ENCODE peak calls at places on chromosomes 2 and 18, in four cellular contexts. N is GM12878, B is WTC11, L is K562. I is an unnamed sample.

GRCh38 chr2:158773121-158773520 is 22.0 kb upstream of the DAPL1 start:
- DNase-seq in N (no peak), B (no peak), L (no peak), I (no peak)

GRCh38 chr2:1975060-1975459 is 230.7 kb upstream of the PXDN start:
- DNase-seq in N (no peak), B (no peak), L (no peak), I (no peak)

GRCh38 chr2:188788621-188789020 is 185.6 kb upstream of the COL3A1 start:
- DNase-seq in N (no peak), B (no peak), L (no peak), I (no peak)

GRCh38 chr2:217914878-217915277 is 87.9 kb downstream of the TNS1 start:
- DNase-seq in N (no peak), B (no peak), L (no peak), I (no peak)

GRCh38 chr2:51165534-51166260 is 133.8 kb upstream of the NRXN1 start:
- DNase-seq in N (no peak), B (no peak), L (no peak), I (no peak)

GRCh38 chr2:140603401-140603800 is 1527.4 kb downstream of the LRP1B start:
- DNase-seq in N (no peak), B (no peak), L (no peak), I (no peak)

GRCh38 chr2:236711440-236711839 is 141.8 kb downstream of the ACKR3 start:
- DNase-seq in N (no peak), B (no peak), L (no peak), I (no peak)

GRCh38 chr2:173855686-173856085 is 109.5 kb downstream of the SP3 start:
- DNase-seq in N (no peak), B (no peak), L (no peak), I (no peak)

GRCh38 chr2:144084114-144084661 is 435.7 kb downstream of the ZEB2 start:
- DNase-seq in N (no peak), B (no peak), L (no peak), I (no peak)

GRCh38 chr2:53129851-53130250 is 637.8 kb upstream of the CHAC2 start:
- DNase-seq in N (no peak), B (no peak), L (no peak), I (no peak)

GRCh38 chr2:189799531-189799930 is 15.3 kb downstream of the PMS1 start:
- DNase-seq in N (no peak), B (no peak), L (no peak), I (no peak)

GRCh38 chr18:31977270-31977872 is 34.4 kb upstream of the TRAPPC8 start:
- DNase-seq in N (no peak), B (peak), L (peak), I (peak)

GRCh38 chr2:148599112-148599991 is 45.2 kb upstream of the EPC2 start:
- DNase-seq in N (no peak), B (no peak), L (no peak), I (no peak)

GRCh38 chr2:174138161-174138560 is 110.2 kb downstream of the OLA1 start:
- DNase-seq in N (no peak), B (no peak), L (peak), I (peak)

GRCh38 chr18:26911840-26912239 is 46.3 kb upstream of the AQP4 start:
- DNase-seq in N (no peak), B (no peak), L (no peak), I (no peak)

GRCh38 chr2:166278856-166279255 is 96.9 kb downstream of the SCN9A start:
- DNase-seq in N (no peak), B (no peak), L (no peak), I (no peak)

GRCh38 chr2:108184421-108184820 is 55.3 kb upstream of the SULT1C3 start:
- DNase-seq in N (no peak), B (no peak), L (peak), I (peak)

GRCh38 chr2:136238214-136238551 is 120.2 kb upstream of the CXCR4 start:
- DNase-seq in N (no peak), B (no peak), L (no peak), I (no peak)

GRCh38 chr18:41745166-41746049 is 209.6 kb upstream of the PIK3C3 start:
- DNase-seq in N (no peak), B (peak), L (peak), I (peak)

GRCh38 chr2:9309147-9309546 is 102.5 kb downstream of the ASAP2 start:
- DNase-seq in N (no peak), B (no peak), L (no peak), I (no peak)

GRCh38 chr2:150332378-150332777 is 155.1 kb downstream of the RND3 start:
- DNase-seq in N (no peak), B (no peak), L (no peak), I (no peak)

GRCh38 chr2:138531913-138532312 is 30.3 kb downstream of the SPOPL start:
- DNase-seq in N (no peak), B (no peak), L (no peak), I (no peak)

GRCh38 chr2:84708442-84708841 is 172.4 kb downstream of the TRABD2A start:
- DNase-seq in N (no peak), B (no peak), L (no peak), I (no peak)

GRCh38 chr2:30255466-30256408 is 24.4 kb downstream of the LBH start:
- DNase-seq in N (no peak), B (no peak), L (no peak), I (no peak)

GRCh38 chr2:195532628-195533271 is 124.3 kb upstream of the SLC39A10 start:
- DNase-seq in N (no peak), B (no peak), L (peak), I (no peak)

GRCh38 chr18:63532471-63532870 is 9.7 kb upstream of the SERPINB12 start:
- DNase-seq in N (no peak), B (no peak), L (no peak), I (no peak)

DNA sequence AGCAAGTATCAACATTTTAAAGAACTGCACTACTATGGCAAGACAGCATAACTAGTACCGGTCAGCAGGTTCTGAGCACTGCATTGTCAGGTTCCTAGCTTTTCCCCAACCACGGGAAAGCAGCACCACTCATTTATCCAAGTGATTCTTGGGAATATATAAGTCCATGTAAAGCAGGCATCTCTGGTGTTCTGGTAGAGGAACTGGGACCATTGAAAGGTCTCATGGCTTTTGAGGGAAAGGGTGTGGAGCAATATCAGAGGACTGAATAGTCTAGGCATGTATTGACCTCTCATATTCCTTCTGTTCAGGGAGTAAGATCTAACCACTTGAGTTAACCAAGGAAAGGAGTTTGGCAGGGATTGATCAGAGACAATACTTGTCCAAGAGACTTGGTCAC is 6.1 kb upstream of the ICA1L start:
- DNase-seq in N (no peak), B (no peak), L (no peak), I (no peak)
- TF ChIP-seq ATF2 in N (no peak), B (no peak), L (no peak), I (no peak)

GRCh38 chr2:225270861-225271260 is 128.6 kb upstream of the NYAP2 start:
- DNase-seq in N (peak), B (no peak), L (peak), I (no peak)
- TF ChIP-seq CREM in N (peak), B (no peak), L (no peak), I (no peak)

DNA sequence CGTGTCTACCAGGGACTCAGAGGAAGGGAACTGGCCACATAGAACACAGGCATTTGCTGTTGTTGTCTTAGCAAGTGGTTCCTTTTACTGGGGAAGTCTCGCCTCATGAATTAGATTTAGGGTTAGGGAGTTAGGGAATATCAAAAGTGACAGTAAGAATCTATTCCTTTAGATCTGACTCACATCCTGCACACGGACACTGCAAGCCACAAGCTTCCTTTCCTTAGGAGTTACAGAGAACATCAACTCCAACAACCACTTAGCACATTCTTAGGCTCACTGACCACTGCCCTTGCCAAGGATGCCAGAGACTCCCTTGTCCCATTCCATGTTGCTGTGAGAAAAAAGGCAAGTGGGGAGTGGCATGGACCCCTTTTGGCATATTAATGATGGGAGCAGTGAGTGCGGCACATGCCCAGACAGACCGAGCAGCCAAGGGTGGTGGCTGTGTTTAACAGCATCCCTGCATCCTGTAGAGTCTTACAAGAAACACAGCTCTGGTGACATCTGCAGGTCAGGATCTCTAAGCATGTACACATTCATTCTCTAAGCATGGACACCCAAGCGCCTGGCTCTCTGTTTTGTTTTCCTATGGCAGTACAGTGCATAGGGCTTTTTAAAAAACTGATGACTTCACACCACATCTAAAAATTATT is 745.6 kb upstream of the RAB6C start:
- DNase-seq in N (no peak), B (no peak), L (no peak), I (no peak)
- TF ChIP-seq ATF2 in N (no peak), B (no peak), L (no peak), I (no peak)

GRCh38 chr2:119223521-119224390 is at the start of gene STEAP3:
- DNase-seq in N (no peak), B (peak), L (peak), I (peak)
- TF ChIP-seq CREM in N (no peak), B (no peak), L (peak), I (no peak)

DNA sequence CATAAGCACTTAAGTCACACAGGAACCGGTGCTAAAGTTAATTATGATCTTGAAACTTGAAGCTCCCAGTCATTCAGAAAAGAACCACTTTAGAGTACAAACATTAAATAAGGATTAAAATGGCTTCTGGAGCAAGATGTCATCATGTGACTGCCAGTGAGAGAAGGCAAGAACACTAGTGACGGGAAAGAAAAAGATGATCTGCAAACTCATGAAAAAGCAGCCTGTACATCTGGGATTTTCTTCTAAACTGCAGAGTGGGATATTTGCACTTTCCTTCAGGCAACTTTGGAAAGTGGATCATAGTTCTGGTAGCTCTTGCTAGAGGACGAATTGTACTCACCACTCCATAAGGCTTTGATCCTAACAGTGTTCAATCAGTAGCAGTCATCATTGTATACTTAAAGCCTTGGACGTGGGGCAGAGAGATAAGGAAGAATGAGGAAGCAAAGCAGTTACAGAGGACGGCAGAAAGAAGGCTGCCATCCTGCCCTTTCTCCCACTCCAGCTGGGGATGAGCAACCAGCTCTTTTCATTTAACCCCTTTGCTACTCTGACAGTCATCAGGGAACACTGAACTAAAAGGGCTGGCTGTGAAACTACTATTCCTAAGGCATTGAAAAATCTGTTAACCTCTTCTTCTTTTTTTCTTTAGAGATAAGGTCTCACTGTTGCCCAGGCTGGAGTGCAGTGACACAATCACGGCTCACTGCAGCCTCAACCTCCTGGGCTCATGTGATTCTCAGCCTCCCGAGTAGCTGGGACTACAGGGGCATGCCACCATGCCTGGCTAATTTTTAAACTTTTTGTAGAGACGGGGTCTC is 18.1 kb downstream of the ABHD3 start:
- DNase-seq in N (no peak), B (no peak), L (peak), I (peak)
- TF ChIP-seq ATF2 in N (no peak), B (no peak), L (no peak), I (no peak)

DNA sequence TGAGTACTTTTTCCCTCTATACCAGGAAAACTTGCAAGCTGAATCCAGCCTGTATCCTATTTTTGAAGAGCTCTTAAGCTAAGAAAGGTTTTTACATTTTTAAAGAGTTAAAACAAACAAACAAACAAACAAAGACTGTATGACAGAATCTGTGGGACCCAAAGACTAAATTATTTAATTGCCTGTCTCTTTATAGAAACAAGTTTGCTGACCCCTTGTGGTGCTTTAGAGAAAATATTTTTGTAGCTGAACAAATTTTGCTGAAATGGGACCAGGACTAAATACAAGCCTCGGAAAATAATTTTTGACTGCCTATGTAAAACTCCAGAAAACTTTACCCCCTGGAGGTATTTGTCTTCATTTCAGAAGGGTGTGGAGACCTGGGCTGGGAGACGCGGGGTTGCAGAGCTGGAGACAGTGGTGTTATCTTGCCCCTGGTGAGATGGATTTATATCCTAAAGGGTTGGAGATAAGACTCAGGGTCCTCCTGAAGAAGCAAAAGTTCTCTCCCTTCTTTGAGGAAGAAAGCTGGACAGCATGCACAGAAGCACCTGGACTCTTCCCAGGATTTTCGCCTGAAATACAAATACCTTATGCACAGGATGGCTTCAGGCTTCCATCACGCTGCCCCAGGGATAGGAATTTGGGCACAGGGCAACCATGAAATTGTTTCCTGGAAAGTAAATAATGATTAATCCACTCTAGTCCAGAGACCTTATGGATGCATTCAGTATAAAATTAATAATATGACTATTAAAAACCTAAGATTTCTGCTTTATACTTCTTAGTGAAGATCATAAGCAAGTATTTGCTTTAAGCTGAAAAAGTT is 54.3 kb downstream of the TMX3 start:
- DNase-seq in N (no peak), B (no peak), L (peak), I (peak)
- TF ChIP-seq CREM in N (no peak), B (no peak), L (no peak), I (no peak)

DNA sequence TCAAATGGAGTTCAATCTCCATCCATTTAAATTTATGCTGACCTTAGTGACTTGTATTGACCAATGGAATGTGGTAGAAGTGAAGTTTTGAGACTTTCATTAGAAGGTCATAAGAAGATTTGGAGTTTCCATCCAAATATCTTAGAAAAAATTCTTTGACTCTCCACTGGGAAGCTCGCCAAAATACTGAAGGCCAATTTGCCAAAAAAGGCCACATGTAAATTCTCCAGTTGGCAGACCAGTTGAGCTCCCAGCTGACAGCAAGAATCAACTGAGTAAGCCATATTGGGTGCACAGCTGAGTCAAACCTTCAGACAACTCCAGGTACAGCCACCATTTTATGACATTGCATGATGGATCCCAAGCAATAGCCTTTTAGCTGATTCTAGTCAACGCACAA is 228.3 kb upstream of the SETBP1 start:
- DNase-seq in N (no peak), B (no peak), L (no peak), I (no peak)
- TF ChIP-seq ATF2 in N (no peak), B (no peak), L (no peak), I (no peak)

GRCh38 chr2:119786312-119786711 is 26.6 kb downstream of the PTPN4 start:
- DNase-seq in N (no peak), B (no peak), L (no peak), I (no peak)
- TF ChIP-seq CREM in N (no peak), B (no peak), L (no peak), I (no peak)

DNA sequence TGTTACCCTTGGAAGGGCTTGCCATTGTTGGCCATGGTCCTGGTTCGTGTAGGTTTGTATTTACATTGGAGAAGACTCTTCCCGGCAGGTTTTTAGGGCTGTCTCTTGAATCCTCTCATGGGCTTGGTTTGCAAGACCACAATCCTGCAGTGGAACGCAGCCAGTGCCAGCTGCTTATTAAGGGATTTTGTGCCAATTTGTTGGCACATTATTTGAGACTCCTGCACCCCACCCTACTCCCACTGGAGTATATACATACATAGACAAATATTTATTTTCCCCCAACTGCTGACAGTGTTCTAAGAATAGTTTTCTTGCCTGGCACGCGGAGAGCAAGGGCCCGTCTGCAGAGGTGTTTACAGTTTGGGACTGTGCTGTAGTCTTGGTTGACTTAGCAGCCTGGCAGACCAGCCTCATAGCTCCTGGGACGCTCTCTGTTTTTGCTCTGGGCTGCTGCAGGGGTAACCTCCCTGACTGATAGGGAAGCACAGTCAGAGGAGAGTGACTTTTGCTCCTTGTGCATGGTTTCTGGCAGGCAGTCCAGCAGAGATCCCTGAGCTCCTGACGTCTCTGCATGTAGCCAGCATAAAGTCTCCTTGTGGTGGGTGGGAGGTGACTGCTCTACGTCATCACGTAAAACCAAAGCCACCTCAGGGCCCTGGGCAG is 1.9 kb downstream of the LDLRAD4 start:
- DNase-seq in N (no peak), B (no peak), L (no peak), I (no peak)
- TF ChIP-seq ATF2 in N (no peak), B (no peak), L (no peak), I (no peak)

GRCh38 chr2:155393406-155393805 is 694.9 kb downstream of the KCNJ3 start:
- DNase-seq in N (no peak), B (no peak), L (no peak), I (no peak)
- TF ChIP-seq CREM in N (no peak), B (no peak), L (no peak), I (no peak)

I was measured in HepG2.